ENCODE peak calls at places on chromosome 21, in six cellular contexts. One of them, this sample, is unnamed.

GRCh38 chr21:44065428-44065827 is 41.8 kb upstream of the PWP2 start:
- DNase-seq in T47D: no peak
- DNase-seq in GM10248: peak
- DNase-seq in non-pigmented ciliary epithelial cell: no peak
- DNase-seq in stimulated activated CD4-positive, alpha-beta T cell treated with anti-CD3 and anti-CD28 coated beads, Interleukin-1b, Interleukin-23, amount 100 ng/mL, for 48 hours: peak
- DNase-seq in endodermal cell: no peak
- DNase-seq in this sample: peak

GRCh38 chr21:37529649-37530048 is 163.1 kb downstream of the DYRK1A start:
- DNase-seq in T47D: no peak
- DNase-seq in GM10248: no peak
- DNase-seq in non-pigmented ciliary epithelial cell: no peak
- DNase-seq in stimulated activated CD4-positive, alpha-beta T cell treated with anti-CD3 and anti-CD28 coated beads, Interleukin-1b, Interleukin-23, amount 100 ng/mL, for 48 hours: no peak
- DNase-seq in endodermal cell: no peak
- DNase-seq in this sample: no peak

GRCh38 chr21:45004481-45005263 is 64.8 kb downstream of the SLX9 start:
- DNase-seq in T47D: no peak
- DNase-seq in GM10248: no peak
- DNase-seq in non-pigmented ciliary epithelial cell: no peak
- DNase-seq in stimulated activated CD4-positive, alpha-beta T cell treated with anti-CD3 and anti-CD28 coated beads, Interleukin-1b, Interleukin-23, amount 100 ng/mL, for 48 hours: peak
- DNase-seq in endodermal cell: no peak
- DNase-seq in this sample: peak

GRCh38 chr21:41477641-41478318 is 30.2 kb downstream of the TMPRSS2 start:
- DNase-seq in T47D: peak
- DNase-seq in GM10248: no peak
- DNase-seq in non-pigmented ciliary epithelial cell: no peak
- DNase-seq in stimulated activated CD4-positive, alpha-beta T cell treated with anti-CD3 and anti-CD28 coated beads, Interleukin-1b, Interleukin-23, amount 100 ng/mL, for 48 hours: no peak
- DNase-seq in endodermal cell: peak
- DNase-seq in this sample: no peak

GRCh38 chr21:37792046-37792445 is 124.2 kb downstream of the KCNJ6 start:
- DNase-seq in T47D: no peak
- DNase-seq in GM10248: no peak
- DNase-seq in non-pigmented ciliary epithelial cell: no peak
- DNase-seq in stimulated activated CD4-positive, alpha-beta T cell treated with anti-CD3 and anti-CD28 coated beads, Interleukin-1b, Interleukin-23, amount 100 ng/mL, for 48 hours: no peak
- DNase-seq in endodermal cell: no peak
- DNase-seq in this sample: no peak

GRCh38 chr21:45029298-45029967 is 44.9 kb upstream of the ADARB1 start:
- DNase-seq in T47D: no peak
- DNase-seq in GM10248: no peak
- DNase-seq in non-pigmented ciliary epithelial cell: no peak
- DNase-seq in stimulated activated CD4-positive, alpha-beta T cell treated with anti-CD3 and anti-CD28 coated beads, Interleukin-1b, Interleukin-23, amount 100 ng/mL, for 48 hours: no peak
- DNase-seq in endodermal cell: peak
- DNase-seq in this sample: no peak

GRCh38 chr21:26798856-26799751 is 46.1 kb downstream of the ADAMTS1 start:
- DNase-seq in T47D: peak
- DNase-seq in GM10248: no peak
- DNase-seq in non-pigmented ciliary epithelial cell: no peak
- DNase-seq in stimulated activated CD4-positive, alpha-beta T cell treated with anti-CD3 and anti-CD28 coated beads, Interleukin-1b, Interleukin-23, amount 100 ng/mL, for 48 hours: no peak
- DNase-seq in endodermal cell: no peak
- DNase-seq in this sample: no peak

GRCh38 chr21:44842721-44843445 is 25.0 kb upstream of the SUMO3 start:
- DNase-seq in T47D: no peak
- DNase-seq in GM10248: no peak
- DNase-seq in non-pigmented ciliary epithelial cell: no peak
- DNase-seq in stimulated activated CD4-positive, alpha-beta T cell treated with anti-CD3 and anti-CD28 coated beads, Interleukin-1b, Interleukin-23, amount 100 ng/mL, for 48 hours: no peak
- DNase-seq in endodermal cell: no peak
- DNase-seq in this sample: no peak

GRCh38 chr21:22561946-22562345 is 1563.7 kb downstream of the NCAM2 start:
- DNase-seq in T47D: no peak
- DNase-seq in GM10248: no peak
- DNase-seq in non-pigmented ciliary epithelial cell: no peak
- DNase-seq in stimulated activated CD4-positive, alpha-beta T cell treated with anti-CD3 and anti-CD28 coated beads, Interleukin-1b, Interleukin-23, amount 100 ng/mL, for 48 hours: no peak
- DNase-seq in endodermal cell: no peak
- DNase-seq in this sample: no peak

GRCh38 chr21:29231781-29232548 is 66.8 kb upstream of the BACH1 start:
- DNase-seq in T47D: no peak
- DNase-seq in GM10248: no peak
- DNase-seq in non-pigmented ciliary epithelial cell: no peak
- DNase-seq in stimulated activated CD4-positive, alpha-beta T cell treated with anti-CD3 and anti-CD28 coated beads, Interleukin-1b, Interleukin-23, amount 100 ng/mL, for 48 hours: no peak
- DNase-seq in endodermal cell: no peak
- DNase-seq in this sample: peak

GRCh38 chr21:36985761-36986594 is 19.5 kb upstream of the HLCS start:
- DNase-seq in T47D: no peak
- DNase-seq in GM10248: no peak
- DNase-seq in non-pigmented ciliary epithelial cell: no peak
- DNase-seq in stimulated activated CD4-positive, alpha-beta T cell treated with anti-CD3 and anti-CD28 coated beads, Interleukin-1b, Interleukin-23, amount 100 ng/mL, for 48 hours: no peak
- DNase-seq in endodermal cell: no peak
- DNase-seq in this sample: peak

GRCh38 chr21:44742418-44743153 is 31.2 kb upstream of the TSPEAR start:
- DNase-seq in T47D: peak
- DNase-seq in GM10248: no peak
- DNase-seq in non-pigmented ciliary epithelial cell: no peak
- DNase-seq in stimulated activated CD4-positive, alpha-beta T cell treated with anti-CD3 and anti-CD28 coated beads, Interleukin-1b, Interleukin-23, amount 100 ng/mL, for 48 hours: no peak
- DNase-seq in endodermal cell: no peak
- DNase-seq in this sample: no peak

GRCh38 chr21:38236232-38236631 is 20.6 kb upstream of the KCNJ15 start:
- DNase-seq in T47D: no peak
- DNase-seq in GM10248: no peak
- DNase-seq in non-pigmented ciliary epithelial cell: no peak
- DNase-seq in stimulated activated CD4-positive, alpha-beta T cell treated with anti-CD3 and anti-CD28 coated beads, Interleukin-1b, Interleukin-23, amount 100 ng/mL, for 48 hours: no peak
- DNase-seq in endodermal cell: no peak
- DNase-seq in this sample: no peak

GRCh38 chr21:33080376-33080775 is 10.4 kb downstream of the OLIG1 start:
- DNase-seq in T47D: no peak
- DNase-seq in GM10248: no peak
- DNase-seq in non-pigmented ciliary epithelial cell: no peak
- DNase-seq in stimulated activated CD4-positive, alpha-beta T cell treated with anti-CD3 and anti-CD28 coated beads, Interleukin-1b, Interleukin-23, amount 100 ng/mL, for 48 hours: no peak
- DNase-seq in endodermal cell: no peak
- DNase-seq in this sample: no peak

GRCh38 chr21:44780767-44781459 is 20.7 kb downstream of the UBE2G2 start:
- DNase-seq in T47D: no peak
- DNase-seq in GM10248: no peak
- DNase-seq in non-pigmented ciliary epithelial cell: no peak
- DNase-seq in stimulated activated CD4-positive, alpha-beta T cell treated with anti-CD3 and anti-CD28 coated beads, Interleukin-1b, Interleukin-23, amount 100 ng/mL, for 48 hours: no peak
- DNase-seq in endodermal cell: no peak
- DNase-seq in this sample: no peak

GRCh38 chr21:28230559-28230958 is 762.1 kb downstream of the LTN1 start:
- DNase-seq in T47D: no peak
- DNase-seq in GM10248: no peak
- DNase-seq in non-pigmented ciliary epithelial cell: no peak
- DNase-seq in stimulated activated CD4-positive, alpha-beta T cell treated with anti-CD3 and anti-CD28 coated beads, Interleukin-1b, Interleukin-23, amount 100 ng/mL, for 48 hours: no peak
- DNase-seq in endodermal cell: no peak
- DNase-seq in this sample: no peak

GRCh38 chr21:42063578-42064521 is 7.3 kb upstream of the UMODL1 start:
- DNase-seq in T47D: peak
- DNase-seq in GM10248: peak
- DNase-seq in non-pigmented ciliary epithelial cell: no peak
- DNase-seq in stimulated activated CD4-positive, alpha-beta T cell treated with anti-CD3 and anti-CD28 coated beads, Interleukin-1b, Interleukin-23, amount 100 ng/mL, for 48 hours: peak
- DNase-seq in endodermal cell: no peak
- DNase-seq in this sample: peak

This sample was measured in activated CD4-positive, alpha-beta memory T cell treated with anti-CD3 and anti-CD28 coated beads for 36 hours.